ENCODE peak calls at places on chromosome 11, in four cellular contexts. U is GM12878, L is heart right ventricle, C is substantia nigra. W is an unnamed sample.

GRCh38 chr11:57047610-57048009 is 58.9 kb downstream of the OR5AK2 start:
- DNase-seq in U (no peak), L (no peak), C (no peak), W (no peak)

GRCh38 chr11:13680501-13681264 is 12.2 kb downstream of the FAR1 start:
- DNase-seq in U (no peak), L (no peak), C (no peak), W (no peak)

GRCh38 chr11:59181746-59182456 is 10.0 kb downstream of the DTX4 start:
- DNase-seq in U (no peak), L (no peak), C (no peak), W (no peak)

GRCh38 chr11:7636350-7636749 is 37.0 kb downstream of the CYB5R2 start:
- DNase-seq in U (no peak), L (no peak), C (no peak), W (no peak)

GRCh38 chr11:45535033-45535432 is 130.4 kb downstream of the CHST1 start:
- DNase-seq in U (no peak), L (no peak), C (no peak), W (no peak)

GRCh38 chr11:109869536-109869935 is 223.7 kb upstream of the ZC3H12C start:
- DNase-seq in U (no peak), L (no peak), C (no peak), W (no peak)

GRCh38 chr11:96096360-96096759 is 172.5 kb upstream of the MTMR2 start:
- DNase-seq in U (no peak), L (no peak), C (no peak), W (no peak)

GRCh38 chr11:45089845-45090499 is 56.5 kb upstream of the PRDM11 start:
- DNase-seq in U (no peak), L (no peak), C (no peak), W (no peak)

GRCh38 chr11:130830563-130830950 is 85.7 kb downstream of the SNX19 start:
- DNase-seq in U (no peak), L (no peak), C (no peak), W (no peak)

GRCh38 chr11:115701284-115701875 is 197.2 kb upstream of the CADM1 start:
- DNase-seq in U (no peak), L (no peak), C (no peak), W (no peak)

GRCh38 chr11:64900263-64900678 is 16.7 kb downstream of the ATG2A start:
- DNase-seq in U (no peak), L (no peak), C (no peak), W (no peak)

GRCh38 chr11:11297578-11297977 is 55.5 kb downstream of the CSNK2A3 start:
- DNase-seq in U (no peak), L (no peak), C (no peak), W (no peak)

GRCh38 chr11:42974510-42974909 is 337.3 kb upstream of the API5 start:
- DNase-seq in U (no peak), L (no peak), C (no peak), W (no peak)

GRCh38 chr11:38593649-38594048 is 1995.6 kb upstream of the RAG2 start:
- DNase-seq in U (no peak), L (no peak), C (no peak), W (no peak)

GRCh38 chr11:42646959-42647358 is 664.8 kb upstream of the API5 start:
- DNase-seq in U (no peak), L (no peak), C (no peak), W (no peak)

GRCh38 chr11:34356576-34356917 is 1.3 kb downstream of the ABTB2 start:
- DNase-seq in U (no peak), L (peak; percentile 23), C (no peak), W (no peak)

GRCh38 chr11:93288079-93288478 is 42.5 kb upstream of the DEUP1 start:
- DNase-seq in U (peak; percentile 44), L (no peak), C (no peak), W (no peak)

DNA sequence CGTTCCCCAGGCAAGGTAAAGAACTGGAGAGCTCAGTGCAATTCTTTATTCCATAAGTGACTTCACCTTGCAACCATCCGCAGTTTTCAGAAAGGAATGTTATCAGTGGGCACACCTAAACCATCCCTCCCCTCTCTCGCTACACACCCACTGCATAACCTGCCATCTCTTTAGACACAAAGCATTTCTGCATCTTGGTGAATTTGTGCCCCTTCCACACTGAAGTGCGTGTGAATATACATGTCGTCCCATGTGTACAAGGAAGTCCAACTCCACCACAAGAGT is 45.2 kb downstream of the AMOTL1 start:
- DNase-seq in U (no peak), L (no peak), C (no peak), W (no peak)
- H3K27ac ChIP-seq in U (no peak overlapping the region), L (no peak overlapping the region), C (no peak overlapping the region), W (no peak overlapping the region)

GRCh38 chr11:70826541-70826943 is 425.8 kb downstream of the SHANK2 start:
- DNase-seq in U (no peak), L (no peak), C (peak; percentile 21), W (no peak)

GRCh38 chr11:70824590-70825300 is 426.4 kb downstream of the CTTN start:
- DNase-seq in U (no peak), L (no peak), C (no peak), W (no peak)

GRCh38 chr11:70825893-70826540 is 426.4 kb downstream of the SHANK2 start:
- DNase-seq in U (no peak), L (no peak), C (no peak), W (no peak)

GRCh38 chr11:70828498-70829159 is 423.7 kb downstream of the SHANK2 start:
- DNase-seq in U (no peak), L (no peak), C (no peak), W (no peak)

GRCh38 chr11:70826950-70827349 is 425.4 kb downstream of the SHANK2 start:
- DNase-seq in U (no peak), L (no peak), C (no peak), W (no peak)
- H3K27ac ChIP-seq in U (no peak overlapping the region), L (no peak overlapping the region), C (no peak overlapping the region), W (no peak overlapping the region)

GRCh38 chr11:126146454-126147192 is 64.8 kb downstream of the RPUSD4 start:
- DNase-seq in U (no peak), L (no peak), C (peak; percentile 39), W (no peak)

GRCh38 chr11:126147268-126148111 is 64.0 kb downstream of the RPUSD4 start:
- DNase-seq in U (no peak), L (no peak), C (no peak), W (no peak)

GRCh38 chr11:126149759-126150236 is 61.7 kb downstream of the RPUSD4 start:
- DNase-seq in U (no peak), L (no peak), C (no peak), W (no peak)

GRCh38 chr11:126150256-126150655 is 61.2 kb downstream of the RPUSD4 start:
- DNase-seq in U (no peak), L (no peak), C (no peak), W (no peak)

DNA sequence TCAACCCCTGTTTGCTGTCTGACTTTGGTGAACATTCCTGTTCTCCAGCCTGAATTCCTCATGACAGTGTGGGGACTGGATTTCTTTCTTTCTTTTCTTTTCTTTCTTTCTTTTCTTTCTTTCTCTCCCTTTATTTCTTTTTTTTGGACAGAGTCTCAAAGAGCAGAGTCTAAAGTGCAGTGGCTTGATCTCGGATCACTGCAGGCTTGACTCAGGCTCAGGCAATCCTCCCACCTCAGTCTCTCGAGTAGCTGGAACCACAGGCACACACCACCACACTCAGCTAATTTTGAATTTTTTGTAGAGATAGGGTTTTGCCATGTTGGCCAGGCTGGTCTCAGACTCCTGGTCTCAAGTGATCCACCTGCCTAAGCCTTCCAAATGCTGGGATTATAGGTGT is 63.1 kb downstream of the RPUSD4 start:
- DNase-seq in U (no peak), L (no peak), C (no peak), W (no peak)
- H3K27ac ChIP-seq in U (no peak overlapping the region), L (no peak overlapping the region), C (no peak overlapping the region), W (no peak overlapping the region)

GRCh38 chr11:944711-945470 is 19.2 kb downstream of the AP2A2 start:
- DNase-seq in U (no peak), L (no peak), C (no peak), W (no peak)
- H3K27ac ChIP-seq in U (no peak overlapping the region), L (no peak overlapping the region), C (no peak overlapping the region), W (no peak overlapping the region)

GRCh38 chr11:113505541-113506375 is 30.6 kb upstream of the DRD2 start:
- DNase-seq in U (no peak), L (no peak), C (peak; percentile 72), W (peak; percentile 93)
- H3K27ac ChIP-seq in U (no peak overlapping the region), L (no peak overlapping the region), C (peak overlapping the region; percentile 70), W (peak overlapping the region; percentile 69)

DNA sequence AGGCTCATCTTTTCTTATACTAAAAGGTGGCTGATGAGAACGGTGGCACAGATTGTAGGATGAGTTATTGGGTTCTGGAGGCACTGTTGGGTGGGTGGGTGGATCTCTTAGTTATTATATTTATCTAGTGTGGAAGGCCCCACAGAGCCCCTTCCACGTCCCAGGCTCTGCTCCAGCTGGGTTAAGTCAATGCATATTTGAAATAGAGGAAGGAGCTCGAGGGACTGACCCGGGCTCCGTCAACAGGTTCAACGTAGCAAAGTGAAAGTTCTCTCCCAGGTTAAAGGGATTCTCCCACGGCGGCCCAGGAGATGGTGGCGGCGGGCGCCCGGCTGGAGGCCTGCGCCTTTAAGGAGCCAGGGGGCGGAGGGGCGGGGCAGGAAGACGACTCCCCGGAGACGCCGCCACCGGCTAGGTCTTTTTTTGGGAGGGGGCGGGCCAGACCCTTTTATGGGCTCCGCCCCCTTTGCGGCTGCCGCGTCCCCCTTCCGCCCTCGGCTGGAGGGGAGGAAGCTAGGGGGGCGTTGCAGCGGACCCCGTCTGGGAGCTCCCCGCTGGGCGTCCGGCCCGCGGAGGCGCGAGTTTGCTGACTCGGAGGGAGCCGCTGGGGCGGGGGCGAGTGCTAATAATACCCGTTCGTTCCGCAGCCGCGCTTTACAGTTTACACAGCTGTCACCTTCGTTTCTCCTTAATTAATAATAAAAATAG is 1.5 kb upstream of the INPPL1 start:
- DNase-seq in U (peak; percentile 76), L (peak; percentile 95), C (peak; percentile 67), W (no peak)
- H3K27ac ChIP-seq in U (peak overlapping the region; percentile 75), L (peak overlapping the region; percentile 100), C (peak overlapping the region; percentile 89), W (peak overlapping the region; percentile 83)

GRCh38 chr11:114168691-114169090 is 109.2 kb downstream of the ZBTB16 start:
- DNase-seq in U (no peak), L (no peak), C (no peak), W (no peak)
- H3K27ac ChIP-seq in U (no peak overlapping the region), L (peak overlapping the region; percentile 100), C (peak overlapping the region; percentile 99), W (no peak overlapping the region)

W was measured in epithelial cell of prostate.